ENCODE peak calls at places on chromosomes 3 and 15, in four cellular contexts. Y, X, P and K are unnamed samples.

GRCh38 chr3:182323126-182323727 is 470.1 kb upstream of the ATP11B start:
- DNase-seq in Y (no peak), P (no peak), X (no peak), K (no peak)

GRCh38 chr3:190051643-190052042 is 69.1 kb downstream of the P3H2 start:
- DNase-seq in Y (no peak), P (no peak), X (no peak), K (no peak)

GRCh38 chr3:196941846-196942225 is 492 bp downstream of the NCBP2 start:
- DNase-seq in Y (peak), X (no peak), P (peak), K (peak)

GRCh38 chr3:52339612-52340011 is 23.5 kb downstream of the DNAH1 start:
- DNase-seq in X (no peak), P (peak), Y (peak), K (no peak)

GRCh38 chr3:143822374-143822773 is 25.9 kb downstream of the SLC9A9 start:
- DNase-seq in X (no peak), P (no peak), Y (no peak), K (no peak)

GRCh38 chr3:17027344-17027743 is 142.6 kb downstream of the PLCL2 start:
- DNase-seq in Y (no peak), X (no peak), P (no peak), K (no peak)

GRCh38 chr15:57649138-57649537 is 57.4 kb upstream of the POLR2M start:
- DNase-seq in Y (no peak), P (peak), X (no peak), K (no peak)

GRCh38 chr3:153756816-153757215 is 364.4 kb upstream of the ARHGEF26 start:
- DNase-seq in X (no peak), Y (no peak), P (peak), K (no peak)

GRCh38 chr3:123218990-123219389 is 17.2 kb downstream of the SEC22A start:
- DNase-seq in P (no peak), X (no peak), Y (no peak), K (no peak)

GRCh38 chr15:98433302-98433701 is 215.0 kb upstream of the IGF1R start:
- DNase-seq in Y (no peak), P (no peak), X (no peak), K (no peak)

GRCh38 chr3:16103472-16103871 is 71.0 kb upstream of the GALNT15 start:
- DNase-seq in Y (peak), X (peak), P (peak), K (no peak)

GRCh38 chr3:172078721-172079120 is 39.3 kb downstream of the FNDC3B start:
- DNase-seq in X (no peak), P (no peak), Y (no peak), K (no peak)

GRCh38 chr3:187662848-187663407 is 7.3 kb downstream of the SST start:
- DNase-seq in X (no peak), Y (no peak), P (no peak), K (no peak)

DNA sequence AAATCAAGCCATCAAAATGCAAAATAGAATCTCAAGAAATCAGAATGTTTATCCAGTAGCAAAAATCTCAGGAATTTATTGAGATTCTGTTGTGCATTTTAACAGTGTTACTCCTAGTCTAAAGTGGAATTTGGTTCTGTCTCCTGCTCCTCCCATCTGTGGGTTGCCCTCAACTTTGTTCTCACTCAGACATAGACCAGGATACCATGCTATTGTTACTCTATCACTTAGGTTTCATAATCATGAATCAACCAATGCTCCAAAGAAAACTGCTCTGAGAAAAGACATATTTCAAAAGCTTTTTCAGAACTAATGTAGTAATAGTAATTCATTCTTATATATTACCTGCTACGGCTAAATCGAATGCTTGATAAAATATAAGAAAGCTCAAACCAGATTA is 274.7 kb downstream of the RBMS3 start:
- DNase-seq in X (no peak), Y (no peak), P (peak), K (no peak)
- H3K4me3 ChIP-seq in X (no peak), Y (no peak), P (no peak), K (no peak)

GRCh38 chr15:81182031-81182745 is 14.5 kb upstream of the IL16 start:
- DNase-seq in Y (no peak), X (no peak), P (peak), K (no peak)
- H3K4me3 ChIP-seq in Y (no peak), X (peak), P (peak), K (no peak)

GRCh38 chr3:126360046-126360713 is 3.0 kb upstream of the KLF15 start:
- DNase-seq in X (no peak), P (no peak), Y (no peak), K (no peak)

GRCh38 chr3:126360714-126361060 is 3.5 kb upstream of the KLF15 start:
- DNase-seq in X (no peak), P (no peak), Y (no peak), K (no peak)

GRCh38 chr3:126357299-126358037 is at the start of gene KLF15:
- DNase-seq in X (peak), Y (peak), P (peak), K (peak)

GRCh38 chr3:126358038-126358815 is 1.0 kb upstream of the KLF15 start:
- DNase-seq in X (no peak), P (peak), Y (no peak), K (peak)

GRCh38 chr3:126358816-126359181 is 1.6 kb upstream of the KLF15 start:
- DNase-seq in P (no peak), X (no peak), Y (no peak), K (no peak)
- H3K4me3 ChIP-seq in P (no peak), X (no peak), Y (no peak), K (no peak)

DNA sequence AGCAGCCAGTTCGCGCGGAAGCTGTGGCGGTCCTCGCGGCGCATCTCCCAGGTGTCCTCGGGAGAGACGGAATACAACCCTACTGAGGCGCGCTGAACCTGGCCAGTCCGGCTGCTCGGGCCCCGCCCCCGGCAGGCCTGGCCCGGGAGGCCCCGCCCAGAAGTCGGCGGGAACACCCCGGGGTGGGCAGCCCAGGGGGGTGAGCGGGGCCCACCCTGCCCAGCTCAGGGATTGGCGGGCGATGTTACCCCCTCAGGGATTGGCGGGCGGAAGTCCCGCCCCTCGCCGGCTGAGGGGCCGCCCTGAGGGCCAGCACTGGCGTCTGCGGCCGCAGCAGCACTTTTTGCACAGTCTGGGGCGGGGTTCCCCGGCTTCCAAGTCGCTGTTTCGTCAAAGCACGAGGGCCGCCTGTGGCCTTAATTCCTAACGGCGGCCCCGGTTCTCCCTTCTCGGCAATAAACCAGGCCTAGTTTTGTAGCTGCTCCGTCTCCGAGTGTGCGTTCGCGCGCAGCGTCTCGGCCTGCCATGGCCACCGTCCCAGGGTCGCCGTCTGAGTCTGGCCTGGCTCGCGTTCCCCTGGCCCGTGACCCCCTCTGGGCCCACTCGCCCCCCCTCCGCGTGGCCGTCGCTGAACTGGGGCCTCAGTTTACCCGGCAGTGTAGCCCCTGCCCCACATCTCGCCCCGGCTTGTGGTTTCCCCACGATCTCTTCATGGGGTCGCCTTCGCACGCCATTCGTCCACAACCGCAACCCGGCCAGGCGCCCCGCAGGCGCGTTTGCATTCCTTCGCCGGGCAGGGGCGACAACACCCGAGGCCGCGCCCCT is 30.0 kb downstream of the NBEAL2 start:
- DNase-seq in P (peak), Y (peak), X (peak), K (peak)
- H3K4me3 ChIP-seq in P (peak), Y (peak), X (peak), K (peak)

GRCh38 chr3:102104093-102104492 is 254.8 kb downstream of the NFKBIZ start:
- DNase-seq in X (no peak), P (peak), Y (no peak), K (no peak)
- H3K4me3 ChIP-seq in X (no peak), P (no peak), Y (no peak), K (no peak)